ENCODE peak calls at places on chromosomes 5 and 9, in four cellular contexts. J is testis, P is cardiac muscle cell, E is GM10248. Z is an unnamed sample.

GRCh38 chr5:59021837-59022514 is 439.1 kb downstream of the RAB3C start:
- DNase-seq in J (no peak), E (no peak), P (no peak), Z (peak)

GRCh38 chr5:58002318-58002717 is 457.6 kb downstream of the PLK2 start:
- DNase-seq in J (no peak), P (peak), E (no peak), Z (peak)

GRCh38 chr9:33813712-33814641 is 3.0 kb upstream of the UBE2R2 start:
- DNase-seq in P (peak), J (peak), E (peak), Z (peak)

GRCh38 chr5:91641730-91642350 is 258.7 kb upstream of the ARRDC3 start:
- DNase-seq in P (peak), J (no peak), E (no peak), Z (peak)

GRCh38 chr5:112649882-112650281 is 87.8 kb upstream of the APC start:
- DNase-seq in J (no peak), E (no peak), P (no peak), Z (peak)

GRCh38 chr9:13508086-13508485 is 228.6 kb upstream of the MPDZ start:
- DNase-seq in E (no peak), J (no peak), P (no peak), Z (no peak)

GRCh38 chr5:9724707-9725106 is 94.6 kb upstream of the TAS2R1 start:
- DNase-seq in E (no peak), J (no peak), P (no peak), Z (no peak)

GRCh38 chr9:1208185-1208584 is 158.0 kb downstream of the DMRT2 start:
- DNase-seq in P (peak), E (no peak), J (no peak), Z (no peak)

GRCh38 chr9:78003730-78004129 is 27.9 kb downstream of the GNAQ start:
- DNase-seq in E (no peak), J (no peak), P (no peak), Z (no peak)

GRCh38 chr5:150377964-150378694 is 20.6 kb downstream of the TCOF1 start:
- DNase-seq in E (no peak), J (no peak), P (peak), Z (no peak)

GRCh38 chr5:100863736-100864135 is 39.3 kb downstream of the ST8SIA4 start:
- DNase-seq in P (no peak), J (no peak), E (no peak), Z (no peak)

GRCh38 chr5:100861148-100861547 is 41.9 kb downstream of the ST8SIA4 start:
- DNase-seq in J (no peak), P (no peak), E (no peak), Z (no peak)

GRCh38 chr5:100856462-100856861 is 46.6 kb downstream of the ST8SIA4 start:
- DNase-seq in J (no peak), E (no peak), P (no peak), Z (no peak)

GRCh38 chr5:100858987-100859545 is 44.0 kb downstream of the ST8SIA4 start:
- DNase-seq in P (no peak), E (no peak), J (no peak), Z (no peak)

DNA sequence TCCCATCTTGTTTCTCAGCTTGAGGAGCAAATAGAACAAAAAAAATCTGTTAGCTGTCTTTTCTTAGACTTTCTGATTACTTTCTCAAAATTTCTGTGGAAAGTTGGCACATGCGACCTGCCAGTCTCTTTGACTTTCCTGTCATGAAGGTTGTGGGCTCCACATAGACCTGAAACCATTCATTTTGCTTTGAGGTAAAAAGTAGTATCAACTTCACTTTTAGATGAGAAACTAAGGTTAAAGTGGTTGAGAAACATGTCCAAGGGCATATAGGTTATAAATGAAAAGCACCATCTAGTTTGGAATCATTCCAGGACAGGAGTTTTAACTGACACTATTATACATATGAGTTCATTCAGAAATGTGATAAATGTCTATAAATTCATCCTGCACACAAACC is 42.7 kb downstream of the ST8SIA4 start:
- DNase-seq in J (no peak), P (no peak), E (no peak), Z (no peak)
- TF ChIP-seq CTCF in J (no peak), P (no peak), E (no peak), Z (no peak)

DNA sequence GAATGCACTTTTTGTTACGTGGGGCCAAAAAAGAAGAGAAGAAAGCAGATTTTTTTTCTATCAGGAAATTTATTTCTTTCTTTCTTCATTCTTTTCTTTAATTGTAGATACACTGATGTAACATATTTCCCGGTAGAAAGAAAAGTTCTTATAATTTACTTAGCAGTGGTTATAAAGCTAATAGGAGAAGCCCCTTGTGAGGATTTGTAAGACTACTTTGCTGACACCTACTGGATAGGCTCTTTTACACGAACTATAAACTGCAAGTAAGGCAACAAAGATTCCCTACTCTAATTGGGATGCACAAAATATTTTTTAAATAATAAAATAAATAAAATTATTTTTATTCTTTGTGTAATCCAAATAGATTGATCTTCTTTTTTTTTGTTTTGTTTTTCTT is 284.4 kb downstream of the DNAH5 start:
- DNase-seq in J (no peak), P (no peak), E (no peak), Z (peak)
- TF ChIP-seq CTCF in J (no peak), P (no peak), E (no peak), Z (no peak)

DNA sequence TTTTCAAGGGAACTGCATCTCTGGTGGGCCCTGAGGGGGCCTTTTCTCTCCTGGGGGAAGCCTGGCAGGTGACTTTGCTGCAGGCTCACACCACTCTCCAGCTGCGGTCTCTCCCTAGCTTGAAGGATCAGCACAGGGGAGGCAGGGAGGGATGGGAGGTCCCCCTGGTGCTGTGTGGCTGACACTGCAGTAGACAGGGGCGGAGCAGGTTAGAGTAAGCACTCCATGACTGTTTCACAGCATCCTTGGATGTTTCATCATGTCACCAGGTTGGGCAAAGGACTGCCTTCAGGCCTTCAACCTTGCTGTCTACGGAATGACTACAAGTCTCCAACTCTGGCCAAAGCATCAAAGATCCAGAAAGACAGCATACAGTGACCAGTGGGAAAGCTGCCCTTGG is 470.7 kb downstream of the CDK5RAP2 start:
- DNase-seq in E (no peak), P (no peak), J (peak), Z (peak)
- TF ChIP-seq CTCF in E (no peak), P (no peak), J (no peak), Z (no peak)

GRCh38 chr5:180208435-180209081 is 453 bp downstream of the RASGEF1C start:
- DNase-seq in P (peak), J (no peak), E (no peak), Z (no peak)
- TF ChIP-seq CTCF in P (no peak), J (peak), E (no peak), Z (peak)